ENCODE peak calls at places on chromosomes 4 and X, in seven cellular contexts. One of them, this sample, is unnamed. For H3K4me1 and H3K27me3, the result is how much of the 10 kb centered on the place peaks cover.

GRCh38 chr4:178174756-178175155 is 732.5 kb upstream of the AGA start:
- DNase-seq in PC-3: no peak
- DNase-seq in right lobe of liver: no peak
- DNase-seq in ovary: no peak
- DNase-seq in A673: no peak
- DNase-seq in heart left ventricle: no peak
- DNase-seq in neural progenitor cell: no peak
- DNase-seq in this sample: no peak

GRCh38 chrX:140525448-140525847 is 20.6 kb upstream of the SOX3 start:
- DNase-seq in neural progenitor cell: no peak
- DNase-seq in A673: no peak
- DNase-seq in right lobe of liver: no peak
- DNase-seq in PC-3: no peak
- DNase-seq in heart left ventricle: no peak
- DNase-seq in ovary: no peak
- DNase-seq in this sample: no peak

GRCh38 chr4:121053601-121054143 is 18.7 kb downstream of the NDNF start:
- DNase-seq in neural progenitor cell: no peak
- DNase-seq in heart left ventricle: no peak
- DNase-seq in ovary: no peak
- DNase-seq in A673: peak
- DNase-seq in right lobe of liver: no peak
- DNase-seq in PC-3: peak
- DNase-seq in this sample: peak

GRCh38 chrX:50648151-50648550 is 165.8 kb downstream of the SHROOM4 start:
- DNase-seq in right lobe of liver: no peak
- DNase-seq in PC-3: no peak
- DNase-seq in ovary: no peak
- DNase-seq in neural progenitor cell: no peak
- DNase-seq in A673: no peak
- DNase-seq in heart left ventricle: no peak
- DNase-seq in this sample: no peak

GRCh38 chrX:136318895-136319597 is 18.3 kb downstream of the ADGRG4 start:
- DNase-seq in A673: peak
- DNase-seq in ovary: no peak
- DNase-seq in neural progenitor cell: no peak
- DNase-seq in right lobe of liver: no peak
- DNase-seq in heart left ventricle: no peak
- DNase-seq in PC-3: no peak
- DNase-seq in this sample: no peak

GRCh38 chr4:81214518-81215218 is 354 bp downstream of the PRKG2 start:
- DNase-seq in heart left ventricle: no peak
- DNase-seq in A673: no peak
- DNase-seq in neural progenitor cell: peak
- DNase-seq in right lobe of liver: no peak
- DNase-seq in PC-3: no peak
- DNase-seq in ovary: no peak
- DNase-seq in this sample: peak

GRCh38 chr4:10180603-10180926 is 64.0 kb upstream of the WDR1 start:
- DNase-seq in A673: no peak
- DNase-seq in neural progenitor cell: no peak
- DNase-seq in PC-3: no peak
- DNase-seq in right lobe of liver: no peak
- DNase-seq in heart left ventricle: no peak
- DNase-seq in ovary: no peak
- DNase-seq in this sample: no peak

GRCh38 chr4:94567811-94568210 is 116.1 kb downstream of the PDLIM5 start:
- DNase-seq in PC-3: no peak
- DNase-seq in heart left ventricle: no peak
- DNase-seq in right lobe of liver: no peak
- DNase-seq in neural progenitor cell: no peak
- DNase-seq in A673: no peak
- DNase-seq in ovary: no peak
- DNase-seq in this sample: no peak

GRCh38 chr4:84498203-84499026 is 677 bp downstream of the NKX6-1 start:
- DNase-seq in ovary: no peak
- DNase-seq in neural progenitor cell: peak
- DNase-seq in A673: peak
- DNase-seq in PC-3: peak
- DNase-seq in heart left ventricle: no peak
- DNase-seq in right lobe of liver: no peak
- DNase-seq in this sample: peak

GRCh38 chrX:140123446-140123845 is 158.1 kb upstream of the CXorf66 start:
- DNase-seq in A673: peak
- DNase-seq in neural progenitor cell: peak
- DNase-seq in ovary: no peak
- DNase-seq in right lobe of liver: no peak
- DNase-seq in PC-3: peak
- DNase-seq in heart left ventricle: no peak
- DNase-seq in this sample: no peak

GRCh38 chrX:16552546-16552945 is 97.4 kb upstream of the S100G start:
- DNase-seq in ovary: no peak
- DNase-seq in PC-3: peak
- DNase-seq in A673: no peak
- DNase-seq in right lobe of liver: no peak
- DNase-seq in neural progenitor cell: no peak
- DNase-seq in heart left ventricle: no peak
- DNase-seq in this sample: peak

GRCh38 chrX:68428431-68428830 is 4.9 kb downstream of the OPHN1 start:
- DNase-seq in A673: peak
- DNase-seq in right lobe of liver: no peak
- DNase-seq in ovary: no peak
- DNase-seq in neural progenitor cell: no peak
- DNase-seq in PC-3: peak
- DNase-seq in heart left ventricle: no peak
- DNase-seq in this sample: no peak

GRCh38 chrX:136220535-136220934 is 30.7 kb downstream of the MAP7D3 start:
- DNase-seq in ovary: no peak
- DNase-seq in right lobe of liver: no peak
- DNase-seq in neural progenitor cell: no peak
- DNase-seq in heart left ventricle: no peak
- DNase-seq in PC-3: peak
- DNase-seq in A673: no peak
- DNase-seq in this sample: no peak

GRCh38 chr4:150308824-150309472 is 230.7 kb downstream of the DCLK2 start:
- DNase-seq in heart left ventricle: no peak
- DNase-seq in A673: no peak
- DNase-seq in neural progenitor cell: no peak
- DNase-seq in ovary: no peak
- DNase-seq in right lobe of liver: no peak
- DNase-seq in PC-3: peak
- DNase-seq in this sample: peak

GRCh38 chr4:79164961-79165610 is 160.8 kb downstream of the NAA11 start:
- DNase-seq in A673: no peak
- DNase-seq in PC-3: no peak
- DNase-seq in right lobe of liver: no peak
- DNase-seq in ovary: no peak
- DNase-seq in heart left ventricle: no peak
- DNase-seq in neural progenitor cell: no peak
- DNase-seq in this sample: no peak

GRCh38 chr4:140240237-140240636 is 86.3 kb upstream of the MAML3 start:
- DNase-seq in neural progenitor cell: no peak
- DNase-seq in ovary: no peak
- DNase-seq in heart left ventricle: no peak
- DNase-seq in PC-3: no peak
- DNase-seq in A673: no peak
- DNase-seq in right lobe of liver: no peak
- DNase-seq in this sample: no peak

GRCh38 chrX:133370719-133371275 is 44.5 kb downstream of the GPC4 start:
- DNase-seq in heart left ventricle: no peak
- DNase-seq in neural progenitor cell: no peak
- DNase-seq in A673: peak
- DNase-seq in PC-3: no peak
- DNase-seq in right lobe of liver: no peak
- DNase-seq in ovary: no peak
- DNase-seq in this sample: no peak

GRCh38 chr4:173056708-173057107 is 111.9 kb upstream of the GALNT7 start:
- DNase-seq in ovary: no peak
- DNase-seq in A673: no peak
- DNase-seq in neural progenitor cell: no peak
- DNase-seq in right lobe of liver: no peak
- DNase-seq in PC-3: no peak
- DNase-seq in heart left ventricle: no peak
- DNase-seq in this sample: no peak

GRCh38 chrX:109344666-109345065 is 137.2 kb downstream of the GUCY2F start:
- DNase-seq in ovary: no peak
- DNase-seq in neural progenitor cell: no peak
- DNase-seq in heart left ventricle: no peak
- DNase-seq in right lobe of liver: no peak
- DNase-seq in A673: no peak
- DNase-seq in PC-3: no peak
- DNase-seq in this sample: no peak

GRCh38 chrX:33175201-33175600 is 36.1 kb downstream of the DMD start:
- DNase-seq in heart left ventricle: no peak
- DNase-seq in ovary: no peak
- DNase-seq in neural progenitor cell: no peak
- DNase-seq in right lobe of liver: no peak
- DNase-seq in A673: no peak
- DNase-seq in PC-3: no peak
- DNase-seq in this sample: no peak

DNA sequence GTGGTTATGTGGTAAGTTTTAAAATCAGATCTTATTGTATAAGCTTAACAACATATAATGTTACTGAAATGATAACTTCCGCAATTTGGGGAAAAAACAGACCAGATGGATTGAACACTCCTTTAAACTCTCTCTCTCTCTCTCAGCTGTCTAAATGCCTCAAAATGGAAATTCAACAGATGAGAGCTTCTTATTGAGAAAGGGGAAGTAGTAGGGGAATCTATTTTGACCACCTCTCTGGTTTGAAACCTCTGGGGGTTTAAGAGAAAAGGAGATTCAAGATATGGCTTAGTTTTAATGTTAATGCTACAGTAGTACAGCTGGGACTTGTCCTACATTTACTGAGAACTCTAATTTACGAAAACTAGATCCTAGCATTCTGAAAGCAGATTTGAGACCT is 40.3 kb downstream of the DMD start:
- DNase-seq in heart left ventricle: no peak
- DNase-seq in neural progenitor cell: no peak
- DNase-seq in right lobe of liver: no peak
- DNase-seq in ovary: no peak
- DNase-seq in PC-3: no peak
- DNase-seq in A673: no peak
- DNase-seq in this sample: no peak
- H3K4me1 ChIP-seq in heart left ventricle: under half
- H3K4me1 ChIP-seq in neural progenitor cell: under half
- H3K4me1 ChIP-seq in right lobe of liver: under half
- H3K4me1 ChIP-seq in ovary: under half
- H3K4me1 ChIP-seq in PC-3: under half
- H3K4me1 ChIP-seq in A673: under half
- H3K4me1 ChIP-seq in this sample: under half

DNA sequence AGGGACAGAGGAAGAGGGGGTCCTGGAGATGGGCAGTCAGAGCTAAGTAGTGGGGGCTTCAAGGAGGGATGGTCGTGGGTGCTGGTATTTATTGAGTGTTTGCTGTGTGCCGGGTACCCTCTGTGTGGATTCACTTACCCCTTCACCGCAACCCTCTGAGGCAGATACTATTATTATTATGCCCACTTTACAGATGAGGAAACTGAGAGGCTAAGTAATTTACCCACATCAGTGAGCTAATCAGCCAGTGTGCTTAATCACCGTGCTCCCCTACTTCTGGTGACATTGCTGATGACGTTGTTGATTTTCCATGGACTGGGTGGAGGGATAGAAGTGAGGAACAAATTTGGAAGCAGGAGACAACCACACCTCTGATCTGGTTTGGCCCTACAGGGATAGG is 4.1 kb upstream of the KIAA0232 start:
- DNase-seq in A673: no peak
- DNase-seq in ovary: no peak
- DNase-seq in neural progenitor cell: no peak
- DNase-seq in right lobe of liver: no peak
- DNase-seq in PC-3: no peak
- DNase-seq in heart left ventricle: no peak
- DNase-seq in this sample: no peak
- H3K27me3 ChIP-seq in A673: under half
- H3K27me3 ChIP-seq in ovary: under half
- H3K27me3 ChIP-seq in neural progenitor cell: under half
- H3K27me3 ChIP-seq in right lobe of liver: under half
- H3K27me3 ChIP-seq in PC-3: under half
- H3K27me3 ChIP-seq in heart left ventricle: under half
- H3K27me3 ChIP-seq in this sample: under half

DNA sequence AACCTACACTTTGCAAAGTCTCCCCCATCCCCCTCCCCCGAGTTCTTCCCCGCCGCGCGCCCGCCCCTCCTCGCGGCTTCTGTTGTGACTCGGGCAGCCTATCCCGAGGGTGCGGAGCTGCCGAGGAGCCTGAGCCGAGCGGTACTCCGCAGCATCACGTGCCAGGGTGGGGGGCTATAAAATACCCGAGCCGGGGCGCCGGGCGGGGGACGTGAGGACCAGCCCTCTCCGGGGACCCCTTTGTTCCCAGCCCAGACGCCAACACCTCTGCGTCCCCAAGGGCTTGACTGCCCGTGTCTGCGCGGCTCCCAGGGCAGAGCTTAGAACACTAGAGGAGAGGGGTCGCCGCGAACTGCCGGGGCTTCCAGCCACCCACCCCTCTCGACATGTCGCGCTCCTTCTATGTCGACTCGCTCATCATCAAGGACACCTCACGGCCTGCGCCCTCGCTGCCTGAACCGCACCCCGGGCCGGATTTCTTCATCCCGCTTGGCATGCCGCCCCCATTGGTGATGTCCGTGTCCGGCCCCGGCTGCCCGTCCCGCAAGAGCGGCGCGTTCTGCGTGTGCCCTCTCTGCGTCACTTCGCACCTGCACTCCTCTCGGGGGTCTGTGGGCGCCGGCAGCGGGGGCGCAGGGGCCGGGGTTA is at the start of gene GSX2:
- DNase-seq in heart left ventricle: no peak
- DNase-seq in A673: no peak
- DNase-seq in PC-3: no peak
- DNase-seq in neural progenitor cell: peak
- DNase-seq in right lobe of liver: peak
- DNase-seq in ovary: no peak
- DNase-seq in this sample: peak
- H3K4me1 ChIP-seq in heart left ventricle: under half
- H3K4me1 ChIP-seq in A673: under half
- H3K4me1 ChIP-seq in PC-3: under half
- H3K4me1 ChIP-seq in neural progenitor cell: half or more
- H3K4me1 ChIP-seq in right lobe of liver: under half
- H3K4me1 ChIP-seq in ovary: under half
- H3K4me1 ChIP-seq in this sample: under half

DNA sequence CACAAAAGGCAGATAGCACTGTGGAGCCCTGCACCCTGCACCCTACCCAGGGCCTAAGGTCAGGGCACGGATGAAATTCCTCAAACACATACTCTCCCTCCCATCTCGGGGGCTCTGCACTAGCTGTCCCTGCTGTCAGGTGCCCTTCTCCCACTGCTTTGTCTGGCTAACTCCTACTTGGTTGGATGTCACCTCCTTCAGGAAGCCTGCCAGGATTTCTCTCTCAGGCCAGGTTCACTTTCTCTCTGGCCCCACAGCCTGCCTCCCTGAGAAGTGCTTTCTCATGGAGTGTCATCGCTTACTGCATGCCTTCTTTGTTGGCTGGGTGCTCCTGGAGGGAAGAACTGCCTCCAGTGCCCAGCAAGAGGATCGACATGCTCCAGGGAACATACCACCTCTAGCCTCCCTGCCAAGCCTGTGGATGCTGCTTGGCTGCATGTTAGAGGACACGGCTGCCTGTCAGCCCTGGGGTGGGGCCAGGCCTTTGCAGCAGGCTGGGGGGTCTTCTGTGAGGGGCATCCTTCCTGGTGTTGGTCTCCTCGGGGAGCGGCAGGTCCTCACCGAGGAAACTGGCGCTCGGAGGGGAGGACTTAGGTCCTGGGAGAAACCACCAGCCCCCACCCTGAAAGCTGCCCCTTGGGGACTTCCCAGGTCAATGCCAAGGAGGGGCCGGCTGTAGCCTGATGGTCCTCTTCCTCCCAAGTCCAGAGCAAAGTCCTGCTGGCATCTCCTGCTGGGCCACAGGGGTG is 15.0 kb downstream of the ABLIM2 start:
- DNase-seq in right lobe of liver: no peak
- DNase-seq in PC-3: no peak
- DNase-seq in ovary: no peak
- DNase-seq in neural progenitor cell: no peak
- DNase-seq in A673: no peak
- DNase-seq in heart left ventricle: no peak
- DNase-seq in this sample: no peak
- H3K27me3 ChIP-seq in right lobe of liver: under half
- H3K27me3 ChIP-seq in PC-3: under half
- H3K27me3 ChIP-seq in ovary: under half
- H3K27me3 ChIP-seq in neural progenitor cell: under half
- H3K27me3 ChIP-seq in A673: under half
- H3K27me3 ChIP-seq in heart left ventricle: under half
- H3K27me3 ChIP-seq in this sample: half or more